ENCODE peak calls at places on chromosomes 16 and 17, in nine cellular contexts. B, K, J, I, E, Y, H, L and F are unnamed samples.
A peak's percentile ranks its signal among the peaks of the same experiment; 100 is the strongest.

GRCh38 chr16:53714080-53715050 is 10.4 kb downstream of the FTO start:
- DNase-seq in B (no peak), K (no peak), J (no peak), I (peak; percentile 12), E (no peak), Y (no peak), H (no peak), L (no peak), F (no peak)

GRCh38 chr17:68184141-68184571 is 63.7 kb upstream of the AMZ2 start:
- DNase-seq in B (no peak), K (no peak), J (no peak), I (peak; percentile 50), E (no peak), Y (no peak), H (no peak), L (no peak), F (no peak)

GRCh38 chr17:29115906-29116651 is 64.1 kb downstream of the MYO18A start:
- DNase-seq in B (no peak), K (no peak), J (no peak), I (peak; percentile 93), E (no peak), Y (no peak), H (no peak), L (no peak), F (no peak)

GRCh38 chr17:48611681-48612455 is 1.1 kb upstream of the HOXB7 start:
- DNase-seq in B (no peak), K (no peak), J (no peak), I (peak; percentile 72), E (peak; percentile 60), Y (no peak), H (no peak), L (no peak), F (no peak)

GRCh38 chr16:79605999-79606398 is 5.5 kb upstream of the MAF start:
- DNase-seq in B (no peak), K (no peak), J (no peak), I (peak; percentile 27), E (no peak), Y (peak; percentile 58), H (no peak), L (no peak), F (no peak)

GRCh38 chr17:58344047-58344790 is 7.8 kb downstream of the SUPT4H1 start:
- DNase-seq in B (no peak), K (peak; percentile 71), J (no peak), I (no peak), E (no peak), Y (no peak), H (no peak), L (peak; percentile 85), F (no peak)

GRCh38 chr16:635573-636205 is 416 bp downstream of the METTL26 start:
- DNase-seq in B (no peak), K (no peak), J (no peak), I (no peak), E (peak; percentile 57), Y (no peak), H (no peak), L (no peak), F (no peak)

GRCh38 chr17:78645421-78646295 is 68.5 kb upstream of the DNAH17 start:
- DNase-seq in B (peak; percentile 89), K (peak; percentile 25), J (peak; percentile 81), I (peak; percentile 20), E (peak; percentile 80), Y (peak; percentile 14), H (peak; percentile 84), L (peak; percentile 44), F (no peak)

GRCh38 chr17:17305282-17305801 is 2.2 kb downstream of the NT5M start:
- DNase-seq in B (no peak), K (peak; percentile 50), J (no peak), I (no peak), E (no peak), Y (no peak), H (no peak), L (peak; percentile 34), F (no peak)

GRCh38 chr17:63998050-63998720 is at the start of gene PRR29:
- DNase-seq in B (peak; percentile 72), K (peak; percentile 45), J (peak; percentile 85), I (peak; percentile 92), E (peak; percentile 77), Y (peak; percentile 41), H (peak; percentile 71), L (peak; percentile 70), F (no peak)

GRCh38 chr17:38509772-38510423 is 81.6 kb downstream of the ARHGAP23 start:
- DNase-seq in B (no peak), K (no peak), J (peak; percentile 52), I (peak; percentile 75), E (no peak), Y (no peak), H (no peak), L (no peak), F (no peak)

GRCh38 chr17:8001976-8002645 is at the start of gene GUCY2D:
- DNase-seq in B (no peak), K (peak; percentile 55), J (no peak), I (peak; percentile 15), E (peak; percentile 19), Y (no peak), H (no peak), L (no peak), F (no peak)

DNA sequence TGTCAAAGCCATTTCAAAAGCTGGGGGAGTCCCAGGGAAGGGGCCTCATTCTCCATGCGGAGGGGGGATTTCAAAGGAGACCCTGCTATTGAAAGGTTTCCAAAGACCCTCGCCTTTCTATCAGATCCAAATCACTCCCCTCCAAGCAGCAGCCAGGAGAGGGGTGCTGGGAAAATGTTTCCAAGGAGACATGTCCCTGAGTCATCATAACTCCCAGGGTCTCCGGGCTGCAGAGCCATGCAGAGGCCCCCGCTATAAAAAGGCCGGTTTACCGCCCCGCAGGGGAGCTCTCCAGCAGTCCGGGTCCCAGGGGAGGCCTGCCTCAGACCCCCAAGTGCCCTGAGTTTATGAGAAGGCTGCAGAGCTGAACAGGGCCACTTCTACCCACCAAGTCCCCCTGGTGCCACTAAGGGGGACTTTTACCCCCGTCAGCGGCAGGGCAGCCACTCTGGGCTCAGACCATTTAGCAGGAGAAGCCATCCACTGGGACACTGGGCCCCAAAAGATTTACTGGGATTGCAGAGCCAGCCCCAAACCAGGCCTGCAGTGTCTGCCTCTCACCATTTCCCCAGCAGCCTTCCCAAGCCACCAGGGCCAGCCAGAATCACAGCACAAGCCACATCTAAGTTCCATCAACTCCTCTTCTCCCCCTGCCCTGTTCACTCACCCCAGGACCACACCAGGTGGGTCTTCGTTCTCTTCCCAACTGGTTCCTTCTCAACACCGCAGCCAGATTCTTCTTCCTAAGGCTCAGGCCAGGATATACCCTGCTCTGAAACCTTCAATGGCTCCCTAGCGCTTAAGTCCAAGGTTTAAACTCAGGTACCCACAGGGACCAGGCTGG is 234.4 kb downstream of the ZNF423 start:
- DNase-seq in B (no peak), K (no peak), J (peak; percentile 41), I (no peak), E (no peak), Y (peak; percentile 25), H (peak; percentile 60), L (no peak), F (no peak)
- H3K27ac ChIP-seq in B (peak overlapping the region; percentile 7), K (no peak overlapping the region), J (peak overlapping the region; percentile 69), I (no peak overlapping the region), E (no peak overlapping the region), Y (peak overlapping the region; percentile 70), H (peak overlapping the region; percentile 89), L (no peak overlapping the region), F (no peak overlapping the region)

GRCh38 chr17:82050761-82051641 is 610 bp downstream of the RFNG start:
- DNase-seq in B (no peak), K (no peak), J (peak; percentile 51), I (no peak), E (no peak), Y (no peak), H (no peak), L (no peak), F (no peak)
- H3K27ac ChIP-seq in B (no peak overlapping the region), K (no peak overlapping the region), J (peak overlapping the region; percentile 67), I (no peak overlapping the region), E (no peak overlapping the region), Y (peak overlapping the region; percentile 21), H (peak overlapping the region; percentile 11), L (no peak overlapping the region), F (peak overlapping the region; percentile 43)

GRCh38 chr17:42651392-42651791 is 7.7 kb upstream of the TUBG2 start:
- DNase-seq in B (no peak), K (no peak), J (no peak), I (no peak), E (no peak), Y (no peak), H (no peak), L (no peak), F (no peak)

GRCh38 chr17:42655528-42655927 is 3.6 kb upstream of the TUBG2 start:
- DNase-seq in B (no peak), K (no peak), J (no peak), I (no peak), E (no peak), Y (no peak), H (no peak), L (no peak), F (no peak)

GRCh38 chr17:42657824-42658588 is 1.1 kb upstream of the TUBG2 start:
- DNase-seq in B (no peak), K (no peak), J (no peak), I (no peak), E (no peak), Y (no peak), H (no peak), L (no peak), F (no peak)

GRCh38 chr17:42647778-42648177 is 11.3 kb upstream of the TUBG2 start:
- DNase-seq in B (no peak), K (no peak), J (no peak), I (no peak), E (no peak), Y (no peak), H (no peak), L (no peak), F (no peak)

DNA sequence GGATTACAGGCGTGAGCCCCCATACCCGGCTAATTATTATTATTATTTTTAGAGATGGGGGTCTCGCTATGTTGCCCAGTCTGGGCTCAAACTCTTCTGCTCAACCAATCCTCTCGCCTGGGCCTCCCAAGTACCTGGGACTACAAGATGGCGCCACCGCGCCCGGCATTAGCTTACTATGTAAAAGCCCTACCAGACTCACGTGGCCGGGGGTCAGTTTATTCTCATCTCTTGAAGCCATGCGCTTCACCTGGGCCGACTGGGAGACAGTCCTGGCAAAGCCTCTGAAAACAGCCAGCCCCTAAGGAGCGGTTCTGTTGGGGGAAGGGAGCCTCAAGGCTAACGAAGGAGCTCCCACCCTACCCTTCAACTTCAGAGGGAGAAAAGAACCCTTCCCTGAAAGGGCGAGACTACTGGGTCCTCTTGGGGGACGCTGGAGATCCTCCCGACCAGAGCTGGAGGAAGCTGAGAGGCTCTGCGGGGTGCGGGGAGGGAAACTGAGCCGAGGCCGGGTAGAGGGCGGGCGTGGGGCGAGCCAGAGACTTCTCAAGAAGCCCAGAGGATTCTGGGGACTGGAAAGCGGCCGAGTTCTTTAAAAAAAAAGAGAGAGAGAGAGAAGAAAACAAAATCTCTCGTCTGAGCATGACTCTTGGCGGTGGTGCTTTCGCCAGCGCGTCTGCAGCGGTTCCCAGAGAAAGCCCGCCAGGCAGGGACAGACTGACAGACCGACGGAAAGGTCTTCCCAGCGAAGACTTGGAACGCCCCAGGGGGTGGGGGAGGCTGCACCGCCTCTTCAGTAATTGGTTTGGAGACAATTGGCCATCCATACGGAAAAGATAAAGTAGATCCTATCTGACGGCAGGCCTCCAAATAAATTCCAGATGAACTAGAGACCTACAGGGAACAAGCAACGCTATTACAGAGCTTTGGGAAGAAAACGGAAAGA is 5.6 kb upstream of the TUBG2 start:
- DNase-seq in B (peak; percentile 57), K (no peak), J (peak; percentile 85), I (peak; percentile 76), E (peak; percentile 49), Y (peak; percentile 50), H (peak; percentile 78), L (no peak), F (no peak)
- H3K27ac ChIP-seq in B (peak overlapping the region; percentile 37), K (peak overlapping the region; percentile 64), J (peak overlapping the region; percentile 73), I (peak overlapping the region; percentile 84), E (no peak overlapping the region), Y (no peak overlapping the region), H (peak overlapping the region; percentile 78), L (no peak overlapping the region), F (no peak overlapping the region)

GRCh38 chr16:84834403-84834772 is 14.6 kb downstream of the CRISPLD2 start:
- DNase-seq in B (no peak), K (no peak), J (no peak), I (no peak), E (no peak), Y (no peak), H (no peak), L (no peak), F (no peak)
- H3K27ac ChIP-seq in B (peak overlapping the region; percentile 10), K (peak overlapping the region; percentile 92), J (no peak overlapping the region), I (no peak overlapping the region), E (no peak overlapping the region), Y (peak overlapping the region; percentile 12), H (no peak overlapping the region), L (no peak overlapping the region), F (no peak overlapping the region)